ENCODE peak calls at places on chromosomes 12 and 14, in seven cellular contexts. S, O, R, N, A, D and B are unnamed samples. For H3K9me3, the result is how much of the 10 kb centered on the place peaks cover.

GRCh38 chr12:106581543-106582263 is 1.1 kb upstream of the RFX4 start:
- DNase-seq in S (no peak), O (no peak), R (no peak), N (no peak), A (no peak), D (no peak), B (no peak)

GRCh38 chr12:31817120-31817519 is 88.3 kb upstream of the AMN1 start:
- DNase-seq in S (no peak), O (no peak), R (no peak), N (no peak), A (no peak), D (no peak), B (no peak)

GRCh38 chr14:59187802-59188460 is 536 bp upstream of the DAAM1 start:
- DNase-seq in S (peak), O (no peak), R (no peak), N (no peak), A (peak), D (no peak), B (peak)

GRCh38 chr12:98635657-98636323 is 8.8 kb downstream of the IKBIP start:
- DNase-seq in S (no peak), O (no peak), R (peak), N (peak), A (no peak), D (peak), B (no peak)

GRCh38 chr12:93785262-93786010 is 108.3 kb downstream of the CRADD start:
- DNase-seq in S (peak), O (peak), R (peak), N (peak), A (no peak), D (no peak), B (no peak)

GRCh38 chr12:2693204-2693860 is 101.4 kb upstream of the FKBP4 start:
- DNase-seq in S (no peak), O (no peak), R (no peak), N (no peak), A (no peak), D (no peak), B (no peak)

GRCh38 chr12:20463920-20464524 is 95.7 kb downstream of the PDE3A start:
- DNase-seq in S (no peak), O (no peak), R (no peak), N (peak), A (no peak), D (no peak), B (no peak)

GRCh38 chr14:20857630-20858261 is 33.4 kb upstream of the RNASE3 start:
- DNase-seq in S (peak), O (peak), R (peak), N (peak), A (peak), D (no peak), B (peak)

GRCh38 chr12:124422142-124422569 is 127.3 kb downstream of the RFLNA start:
- DNase-seq in S (no peak), O (peak), R (no peak), N (no peak), A (no peak), D (no peak), B (no peak)

GRCh38 chr12:3661028-3661427 is 91.9 kb downstream of the CRACR2A start:
- DNase-seq in S (no peak), O (no peak), R (no peak), N (no peak), A (no peak), D (no peak), B (no peak)

GRCh38 chr14:65879218-65880009 is 466.9 kb downstream of the FUT8 start:
- DNase-seq in S (no peak), O (no peak), R (peak), N (peak), A (no peak), D (peak), B (no peak)

GRCh38 chr12:89948266-89949175 is 239.9 kb upstream of the ATP2B1 start:
- DNase-seq in S (no peak), O (no peak), R (peak), N (no peak), A (no peak), D (no peak), B (no peak)

GRCh38 chr14:29390046-29390841 is 537.4 kb downstream of the PRKD1 start:
- DNase-seq in S (no peak), O (no peak), R (peak), N (no peak), A (no peak), D (no peak), B (no peak)

GRCh38 chr12:2974560-2974971 is 15.4 kb downstream of the TEAD4 start:
- DNase-seq in S (no peak), O (no peak), R (peak), N (peak), A (no peak), D (no peak), B (no peak)

GRCh38 chr14:33475623-33476022 is 475.3 kb downstream of the EGLN3 start:
- DNase-seq in S (peak), O (no peak), R (peak), N (no peak), A (no peak), D (no peak), B (no peak)

GRCh38 chr14:66708262-66708661 is 200.3 kb downstream of the GPHN start:
- DNase-seq in S (no peak), O (no peak), R (peak), N (no peak), A (no peak), D (no peak), B (no peak)

GRCh38 chr14:90569606-90570462 is 173.0 kb downstream of the CALM1 start:
- DNase-seq in S (no peak), O (no peak), R (no peak), N (no peak), A (no peak), D (no peak), B (no peak)

GRCh38 chr14:35509846-35510245 is 24.1 kb upstream of the INSM2 start:
- DNase-seq in S (no peak), O (no peak), R (no peak), N (no peak), A (no peak), D (no peak), B (no peak)

GRCh38 chr14:79483989-79484388 is 727.3 kb downstream of the DIO2 start:
- DNase-seq in S (no peak), O (no peak), R (no peak), N (no peak), A (no peak), D (no peak), B (no peak)

GRCh38 chr14:60163741-60164140 is 1.5 kb downstream of the DHRS7 start:
- DNase-seq in S (no peak), O (no peak), R (no peak), N (no peak), A (no peak), D (no peak), B (no peak)

GRCh38 chr12:14408208-14408607 is 42.7 kb downstream of the ATF7IP start:
- DNase-seq in S (no peak), O (no peak), R (peak), N (peak), A (no peak), D (no peak), B (no peak)

GRCh38 chr12:541676-542289 is 82.0 kb downstream of the B4GALNT3 start:
- DNase-seq in S (no peak), O (no peak), R (peak), N (no peak), A (no peak), D (no peak), B (no peak)

GRCh38 chr14:101363261-101363555 is 198.1 kb upstream of the DIO3 start:
- DNase-seq in S (no peak), O (no peak), R (no peak), N (no peak), A (no peak), D (no peak), B (no peak)

GRCh38 chr14:66099451-66099850 is 386.7 kb upstream of the CCDC196 start:
- DNase-seq in S (no peak), O (no peak), R (no peak), N (no peak), A (no peak), D (no peak), B (no peak)

GRCh38 chr14:75700295-75700694 is 39.2 kb downstream of the TTLL5 start:
- DNase-seq in S (no peak), O (no peak), R (no peak), N (no peak), A (no peak), D (no peak), B (no peak)

GRCh38 chr14:22977684-22978486 is 4.5 kb downstream of the AJUBA start:
- DNase-seq in S (peak), O (peak), R (peak), N (peak), A (peak), D (no peak), B (no peak)

GRCh38 chr14:60204843-60205774 is 39.9 kb upstream of the DHRS7 start:
- DNase-seq in S (no peak), O (no peak), R (no peak), N (no peak), A (no peak), D (no peak), B (no peak)

GRCh38 chr12:8680533-8680932 is 17.3 kb upstream of the RIMKLB start:
- DNase-seq in S (no peak), O (no peak), R (no peak), N (no peak), A (no peak), D (no peak), B (no peak)

GRCh38 chr12:4156317-4156716 is 117.2 kb upstream of the CCND2 start:
- DNase-seq in S (no peak), O (peak), R (no peak), N (no peak), A (no peak), D (no peak), B (no peak)

GRCh38 chr12:109677323-109677722 is 36.3 kb upstream of the FAM222A start:
- DNase-seq in S (no peak), O (no peak), R (no peak), N (no peak), A (no peak), D (no peak), B (no peak)

GRCh38 chr12:11650279-11650696 is 814 bp downstream of the ETV6 start:
- DNase-seq in S (peak), O (no peak), R (no peak), N (no peak), A (peak), D (no peak), B (peak)

DNA sequence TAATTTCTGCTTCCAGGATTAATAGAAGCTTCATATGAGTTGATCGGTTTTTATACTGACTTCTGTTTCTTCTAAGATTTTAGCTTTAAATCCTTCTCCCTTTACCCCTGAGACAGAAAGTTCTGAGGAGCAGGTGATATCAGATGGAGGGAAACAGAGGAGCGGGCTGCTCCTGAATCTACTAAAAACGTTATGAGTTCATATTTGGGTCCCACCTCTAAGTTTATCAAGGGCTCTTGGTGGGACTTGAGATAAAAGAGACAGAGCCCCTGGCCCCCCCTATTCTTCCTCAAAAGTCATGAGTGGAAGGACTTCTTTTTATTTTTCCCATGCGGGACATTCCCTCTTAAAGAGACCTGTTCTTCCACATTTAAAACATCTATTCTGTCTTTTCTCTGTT is 23.8 kb downstream of the CLEC2A start:
- DNase-seq in S (no peak), O (no peak), R (no peak), N (no peak), A (no peak), D (no peak), B (no peak)
- H3K9me3 ChIP-seq in S (under half), O (under half), R (under half), N (under half), A (under half), D (under half), B (under half)

GRCh38 chr14:93317836-93318807 is 14.7 kb downstream of the BTBD7 start:
- DNase-seq in S (no peak), O (no peak), R (peak), N (peak), A (no peak), D (no peak), B (no peak)

GRCh38 chr14:93319494-93319893 is 13.3 kb downstream of the BTBD7 start:
- DNase-seq in S (no peak), O (no peak), R (no peak), N (no peak), A (no peak), D (no peak), B (no peak)

GRCh38 chr14:93320489-93320888 is 12.3 kb downstream of the BTBD7 start:
- DNase-seq in S (no peak), O (no peak), R (peak), N (peak), A (no peak), D (no peak), B (no peak)

GRCh38 chr14:93318927-93319326 is 13.9 kb downstream of the BTBD7 start:
- DNase-seq in S (no peak), O (no peak), R (peak), N (peak), A (no peak), D (no peak), B (no peak)

DNA sequence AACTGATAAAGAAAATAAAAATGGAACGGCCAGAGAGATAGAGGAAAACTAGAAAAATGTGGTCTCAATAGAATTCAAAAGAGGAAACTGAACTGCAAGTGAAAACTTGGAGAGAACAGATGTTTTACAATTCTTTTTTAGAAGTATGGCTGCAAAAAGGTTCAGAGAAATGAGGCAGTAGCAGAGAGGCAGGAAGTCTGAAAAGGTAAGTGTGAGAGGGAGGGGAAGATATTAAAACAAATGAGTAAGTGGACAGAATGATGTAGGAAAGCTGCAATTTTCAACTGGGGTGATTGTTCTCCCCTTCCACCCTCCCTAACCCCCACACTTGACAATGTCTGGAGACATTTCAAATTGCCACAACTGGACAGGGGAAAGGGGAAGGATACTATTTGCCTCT is 12.9 kb downstream of the BTBD7 start:
- DNase-seq in S (no peak), O (no peak), R (no peak), N (no peak), A (no peak), D (no peak), B (no peak)
- H3K27ac ChIP-seq in S (no peak), O (no peak), R (no peak), N (no peak), A (no peak), D (no peak), B (no peak)

GRCh38 chr14:71460091-71460490 is 472.1 kb upstream of the RGS6 start:
- DNase-seq in S (no peak), O (no peak), R (peak), N (no peak), A (no peak), D (no peak), B (no peak)
- H3K9me3 ChIP-seq in S (under half), O (under half), R (under half), N (under half), A (under half), D (under half), B (under half)

GRCh38 chr12:50528800-50529199 is 24.0 kb downstream of the DIP2B start:
- DNase-seq in S (no peak), O (no peak), R (no peak), N (no peak), A (no peak), D (no peak), B (no peak)

GRCh38 chr12:50530532-50530931 is 25.7 kb downstream of the DIP2B start:
- DNase-seq in S (no peak), O (no peak), R (no peak), N (no peak), A (no peak), D (no peak), B (no peak)

GRCh38 chr12:50527086-50527726 is 22.4 kb downstream of the DIP2B start:
- DNase-seq in S (no peak), O (no peak), R (no peak), N (no peak), A (peak), D (no peak), B (no peak)

GRCh38 chr12:50533203-50533584 is 28.4 kb downstream of the DIP2B start:
- DNase-seq in S (no peak), O (no peak), R (no peak), N (no peak), A (no peak), D (no peak), B (no peak)

GRCh38 chr12:50529345-50529744 is 24.6 kb downstream of the DIP2B start:
- DNase-seq in S (no peak), O (no peak), R (no peak), N (no peak), A (no peak), D (no peak), B (no peak)
- H3K27ac ChIP-seq in S (no peak), O (no peak), R (no peak), N (no peak), A (peak), D (no peak), B (no peak)